ENCODE peak calls at places on chromosomes 7 and 10, in four cellular contexts. F is upper lobe of left lung, V is AG10803, I is HFF-Myc. C is an unnamed sample.

GRCh38 chr7:126791306-126791705 is 461.4 kb downstream of the GRM8 start:
- DNase-seq in F (no peak), V (no peak), I (no peak), C (no peak)

GRCh38 chr7:122143376-122143750 is 686 bp downstream of the AASS start:
- DNase-seq in F (peak), V (peak), I (no peak), C (peak)

GRCh38 chr10:7982733-7983132 is 71.8 kb upstream of the GATA3 start:
- DNase-seq in F (no peak), V (no peak), I (no peak), C (no peak)

GRCh38 chr10:83952273-83952672 is 187.0 kb upstream of the GHITM start:
- DNase-seq in F (no peak), V (no peak), I (no peak), C (no peak)

GRCh38 chr10:90326498-90327267 is 531.2 kb downstream of the HTR7 start:
- DNase-seq in F (no peak), V (no peak), I (no peak), C (no peak)

GRCh38 chr10:71266147-71266917 is 52.7 kb upstream of the SLC29A3 start:
- DNase-seq in F (peak), V (peak), I (no peak), C (no peak)

GRCh38 chr10:73601486-73601921 is 10.4 kb upstream of the USP54 start:
- DNase-seq in F (no peak), V (no peak), I (no peak), C (no peak)

GRCh38 chr10:62341419-62341818 is 32.8 kb upstream of the ZNF365 start:
- DNase-seq in F (no peak), V (no peak), I (no peak), C (no peak)

GRCh38 chr7:37195388-37195787 is 253.3 kb downstream of the ELMO1 start:
- DNase-seq in F (peak), V (no peak), I (no peak), C (no peak)

GRCh38 chr10:90906596-90906995 is 14.3 kb downstream of the ANKRD1 start:
- DNase-seq in F (no peak), V (no peak), I (no peak), C (no peak)

GRCh38 chr10:123150986-123151738 is 3.0 kb upstream of the BUB3 start:
- DNase-seq in F (peak), V (peak), I (no peak), C (peak)

GRCh38 chr10:35394411-35394851 is 58.1 kb downstream of the CCNY start:
- DNase-seq in F (no peak), V (no peak), I (no peak), C (no peak)

GRCh38 chr7:31776616-31777015 is 89.6 kb downstream of the PPP1R17 start:
- DNase-seq in F (no peak), V (peak), I (peak), C (no peak)

GRCh38 chr10:132637477-132638129 is 100.0 kb downstream of the INPP5A start:
- DNase-seq in F (no peak), V (peak), I (peak), C (peak)

GRCh38 chr7:133053321-133053891 is 28.5 kb downstream of the CHCHD3 start:
- DNase-seq in F (no peak), V (peak), I (peak), C (no peak)

GRCh38 chr7:30027065-30027456 is 559 bp upstream of the FKBP14 start:
- DNase-seq in F (no peak), V (peak), I (no peak), C (no peak)

GRCh38 chr7:73578342-73579124 is at the start of gene TBL2:
- DNase-seq in F (peak), V (peak), I (peak), C (peak)
- TF ChIP-seq CTCF in F (peak), V (peak), I (no peak), C (no peak)

DNA sequence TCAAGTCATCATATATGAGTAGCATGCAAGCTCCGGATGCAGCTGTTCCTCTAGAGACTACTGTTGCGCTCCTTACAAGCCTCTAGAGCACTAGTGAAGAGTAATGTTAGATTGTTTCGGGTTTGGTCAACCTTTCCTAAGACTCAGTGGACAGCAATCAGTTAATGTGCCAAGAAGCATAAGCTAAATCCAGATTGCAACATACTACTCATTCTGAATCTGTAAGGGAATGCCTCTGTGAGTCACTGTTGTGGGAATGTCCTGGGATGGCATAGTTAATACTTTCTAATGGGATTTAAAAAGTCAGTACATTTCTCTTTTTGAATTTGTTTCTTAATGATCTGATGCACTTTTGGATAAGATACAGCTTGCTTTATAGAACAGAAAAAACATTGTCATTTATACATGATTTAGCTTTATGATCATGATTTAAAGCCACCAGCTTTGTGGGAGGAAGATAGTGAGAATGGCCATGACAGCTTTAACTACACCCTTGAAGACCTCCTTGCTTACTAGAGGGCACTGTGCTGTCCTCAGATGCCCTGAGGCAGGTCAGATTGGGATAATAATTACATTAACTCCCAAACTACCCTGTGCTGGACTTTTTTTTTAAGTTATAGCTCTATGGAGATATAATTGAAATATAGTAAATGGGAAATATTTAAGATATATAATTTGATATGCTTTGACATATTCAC is 138.4 kb downstream of the SDK1 start:
- DNase-seq in F (no peak), V (peak), I (peak), C (no peak)
- TF ChIP-seq CTCF in F (no peak), V (no peak), I (no peak), C (no peak)

DNA sequence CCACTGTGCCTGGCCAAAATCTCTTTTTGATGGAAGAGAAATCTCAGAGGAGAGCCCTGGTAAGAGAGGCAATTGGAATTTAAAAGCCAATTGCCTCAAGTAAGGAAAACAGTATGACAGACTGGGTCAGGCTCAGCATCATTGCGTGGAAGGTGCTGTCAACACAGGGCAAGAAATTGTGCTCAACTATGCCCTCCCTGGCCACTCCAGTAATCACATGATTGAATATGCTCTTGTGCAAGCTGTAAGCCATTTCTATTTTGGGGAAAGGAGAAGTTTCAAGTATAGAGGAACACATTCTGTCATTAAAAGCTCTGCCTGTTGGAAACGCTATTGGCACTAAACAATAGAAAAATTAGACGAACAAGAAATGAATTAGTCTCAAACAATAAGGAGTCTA is 1127.7 kb downstream of the REEP3 start:
- DNase-seq in F (no peak), V (no peak), I (no peak), C (no peak)
- TF ChIP-seq CTCF in F (no peak), V (no peak), I (no peak), C (no peak)

DNA sequence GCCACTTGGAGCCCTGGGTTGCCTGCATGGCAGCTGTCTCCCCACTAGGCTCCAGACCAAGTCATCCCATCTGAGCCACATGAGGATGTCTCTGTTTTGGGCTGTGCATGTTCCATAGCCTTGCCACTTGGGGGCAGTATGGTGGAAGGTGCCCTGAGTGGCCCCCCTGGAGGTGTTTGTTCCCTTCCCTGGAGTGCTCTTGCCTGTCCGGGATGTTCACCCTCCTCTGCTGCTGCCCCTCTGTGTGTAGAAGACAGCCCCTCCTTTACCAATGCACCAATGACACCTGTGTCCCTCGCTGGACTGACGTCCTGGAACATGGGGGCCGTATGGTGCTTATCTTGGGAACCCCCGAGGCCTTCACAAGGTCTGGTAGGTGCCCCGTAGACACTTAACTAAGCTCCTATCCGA is 100.2 kb downstream of the ACTR3B start:
- DNase-seq in F (no peak), V (no peak), I (peak), C (no peak)
- TF ChIP-seq CTCF in F (no peak), V (peak), I (peak), C (no peak)

GRCh38 chr7:154832557-154833138 is 170.3 kb downstream of the PAXIP1 start:
- DNase-seq in F (no peak), V (no peak), I (no peak), C (no peak)
- TF ChIP-seq CTCF in F (peak), V (no peak), I (no peak), C (no peak)

GRCh38 chr10:121428848-121429247 is 169.4 kb downstream of the FGFR2 start:
- DNase-seq in F (no peak), V (no peak), I (no peak), C (no peak)
- TF ChIP-seq CTCF in F (no peak), V (no peak), I (no peak), C (no peak)

GRCh38 chr7:33459340-33459751 is 330.0 kb downstream of the BBS9 start:
- DNase-seq in F (no peak), V (peak), I (peak), C (no peak)
- TF ChIP-seq CTCF in F (peak), V (peak), I (peak), C (no peak)

GRCh38 chr10:92826061-92826460 is 22.3 kb upstream of the EXOC6 start:
- DNase-seq in F (no peak), V (no peak), I (no peak), C (no peak)

GRCh38 chr10:92822060-92822634 is 26.2 kb upstream of the EXOC6 start:
- DNase-seq in F (no peak), V (peak), I (peak), C (no peak)

GRCh38 chr10:92826504-92826903 is 21.8 kb upstream of the EXOC6 start:
- DNase-seq in F (no peak), V (no peak), I (no peak), C (no peak)

GRCh38 chr10:92822964-92823363 is 25.4 kb upstream of the EXOC6 start:
- DNase-seq in F (no peak), V (no peak), I (no peak), C (no peak)
- TF ChIP-seq CTCF in F (peak), V (no peak), I (peak), C (no peak)

DNA sequence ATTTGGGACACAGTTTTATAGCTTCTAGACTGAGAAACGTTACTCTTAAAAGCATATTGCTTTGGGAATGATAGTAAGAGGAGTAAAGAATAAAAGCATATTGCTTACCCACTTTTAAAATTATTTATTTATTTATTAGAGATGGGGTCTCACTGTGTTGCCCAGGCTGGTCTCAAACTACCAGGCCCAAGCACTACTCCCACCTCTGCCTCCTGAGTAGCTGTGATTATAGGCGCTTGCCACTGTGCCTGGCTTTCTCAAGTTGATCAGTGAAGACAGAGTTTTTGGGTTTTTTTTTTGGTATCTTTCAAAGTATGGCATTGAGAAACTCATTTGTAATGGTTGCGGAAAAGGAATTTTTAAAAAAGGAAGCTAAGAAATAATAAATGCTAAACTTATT is 68.0 kb downstream of the AHCYL2 start:
- DNase-seq in F (no peak), V (no peak), I (no peak), C (no peak)
- TF ChIP-seq CTCF in F (no peak), V (no peak), I (no peak), C (no peak)